ENCODE peak calls at places on chromosomes 16 and 17, in ten cellular contexts. G is tibial artery; I is RCC 7860; O is activated naive CD4-positive, alpha-beta T cell treated with anti-CD3 and anti-CD28 coated beads for 36 hours; T is activated CD8-positive, alpha-beta memory T cell treated with anti-CD3 and anti-CD28 coated beads for 1 hour; P is astrocyte of the cerebellum; Q is stimulated activated CD4-positive, alpha-beta T cell treated with anti-CD3 and anti-CD28 coated beads, Interleukin-1b, Interleukin-23, amount 100 ng/mL, for 1 hour; U is fibroblast of lung; D is lung microvascular endothelial cell; F is WERI-Rb-1. X is an unnamed sample.

GRCh38 chr17:57781386-57782050 is 36.4 kb upstream of the CCDC182 start:
- DNase-seq in G (no peak), I (no peak), O (no peak), T (no peak), P (no peak), Q (no peak), U (no peak), D (no peak), F (no peak), X (no peak)

GRCh38 chr17:77504652-77505459 is 364.1 kb downstream of the SEC14L1 start:
- DNase-seq in G (peak; percentile 49), I (no peak), O (no peak), T (no peak), P (no peak), Q (no peak), U (no peak), D (no peak), F (peak; percentile 5), X (no peak)

GRCh38 chr17:63476857-63477470 is at the start of gene ACE:
- DNase-seq in G (no peak), I (no peak), O (peak; percentile 36), T (no peak), P (no peak), Q (no peak), U (no peak), D (peak; percentile 66), F (peak; percentile 90), X (peak; percentile 57)

GRCh38 chr17:50948711-50949110 is 82.6 kb upstream of the TOB1 start:
- DNase-seq in G (peak; percentile 64), I (no peak), O (peak; percentile 1), T (no peak), P (no peak), Q (no peak), U (no peak), D (no peak), F (no peak), X (no peak)

GRCh38 chr17:71975998-71976649 is 144.7 kb upstream of the SOX9 start:
- DNase-seq in G (peak; percentile 98), I (peak; percentile 80), O (no peak), T (no peak), P (peak; percentile 95), Q (no peak), U (peak; percentile 98), D (no peak), F (no peak), X (no peak)

GRCh38 chr17:58193641-58194259 is 1.2 kb downstream of the EPX start:
- DNase-seq in G (no peak), I (no peak), O (no peak), T (no peak), P (no peak), Q (no peak), U (no peak), D (no peak), F (no peak), X (no peak)

GRCh38 chr17:27473748-27474609 is 17.7 kb downstream of the KSR1 start:
- DNase-seq in G (no peak), I (no peak), O (peak; percentile 94), T (peak; percentile 42), P (no peak), Q (peak; percentile 36), U (no peak), D (peak; percentile 58), F (peak; percentile 23), X (peak; percentile 92)

GRCh38 chr16:76963614-76964315 is 227.2 kb upstream of the MON1B start:
- DNase-seq in G (no peak), I (no peak), O (no peak), T (no peak), P (no peak), Q (no peak), U (no peak), D (no peak), F (no peak), X (peak; percentile 30)

GRCh38 chr17:79072544-79072943 is 2.1 kb upstream of the ENGASE start:
- DNase-seq in G (no peak), I (no peak), O (no peak), T (no peak), P (no peak), Q (no peak), U (no peak), D (no peak), F (no peak), X (no peak)

GRCh38 chr16:4511441-4512082 is 27.0 kb downstream of the CDIP1 start:
- DNase-seq in G (no peak), I (peak; percentile 13), O (peak; percentile 36), T (no peak), P (no peak), Q (no peak), U (peak; percentile 50), D (peak; percentile 71), F (peak; percentile 90), X (peak; percentile 28)

GRCh38 chr17:2709173-2709661 is 2.3 kb downstream of the CLUH start:
- DNase-seq in G (peak; percentile 83), I (no peak), O (no peak), T (no peak), P (no peak), Q (no peak), U (no peak), D (no peak), F (no peak), X (peak; percentile 83)

GRCh38 chr16:56411624-56412023 is 13.7 kb downstream of the AMFR start:
- DNase-seq in G (no peak), I (no peak), O (no peak), T (no peak), P (no peak), Q (no peak), U (no peak), D (no peak), F (no peak), X (no peak)

GRCh38 chr17:60641810-60642220 is 35.8 kb upstream of the BCAS3 start:
- DNase-seq in G (peak; percentile 74), I (peak; percentile 55), O (peak; percentile 74), T (peak; percentile 5), P (peak; percentile 64), Q (no peak), U (peak; percentile 90), D (peak; percentile 88), F (peak; percentile 82), X (peak; percentile 74)

GRCh38 chr16:57651344-57652333 is 16.5 kb upstream of the ADGRG3 start:
- DNase-seq in G (no peak), I (no peak), O (peak; percentile 23), T (no peak), P (no peak), Q (no peak), U (no peak), D (no peak), F (peak; percentile 54), X (peak; percentile 24)

GRCh38 chr16:89043636-89044393 is 49.8 kb upstream of the ACSF3 start:
- DNase-seq in G (no peak), I (no peak), O (no peak), T (no peak), P (no peak), Q (no peak), U (no peak), D (no peak), F (no peak), X (no peak)

GRCh38 chr16:19559242-19559910 is 3.9 kb downstream of the VPS35L start:
- DNase-seq in G (no peak), I (peak; percentile 49), O (peak; percentile 22), T (no peak), P (peak; percentile 48), Q (no peak), U (peak; percentile 81), D (peak; percentile 78), F (peak; percentile 16), X (peak; percentile 57)

GRCh38 chr16:20851601-20852000 is 45.3 kb downstream of the REXO5 start:
- DNase-seq in G (peak; percentile 93), I (peak; percentile 12), O (no peak), T (no peak), P (peak; percentile 87), Q (no peak), U (peak; percentile 97), D (peak; percentile 38), F (no peak), X (no peak)

GRCh38 chr16:578870-579405 is 9.2 kb downstream of the PIGQ start:
- DNase-seq in G (peak; percentile 78), I (peak; percentile 43), O (peak; percentile 74), T (peak; percentile 47), P (no peak), Q (peak; percentile 35), U (peak; percentile 69), D (peak; percentile 85), F (peak; percentile 86), X (peak; percentile 87)

GRCh38 chr17:47738178-47738577 is 5.1 kb downstream of the TBX21 start:
- DNase-seq in G (no peak), I (no peak), O (no peak), T (no peak), P (no peak), Q (no peak), U (no peak), D (no peak), F (no peak), X (no peak)

GRCh38 chr16:69424053-69424934 is at the start of gene CYB5B:
- DNase-seq in G (peak; percentile 96), I (peak; percentile 97), O (peak; percentile 99), T (peak; percentile 87), P (peak; percentile 98), Q (peak; percentile 86), U (peak; percentile 99), D (peak; percentile 90), F (peak; percentile 96), X (peak; percentile 99)

GRCh38 chr16:75251280-75252048 is at the start of gene BCAR1:
- DNase-seq in G (peak; percentile 94), I (peak; percentile 72), O (peak; percentile 22), T (no peak), P (no peak), Q (no peak), U (peak; percentile 92), D (peak; percentile 95), F (peak; percentile 92), X (peak; percentile 83)

GRCh38 chr17:42246515-42246914 is 29.7 kb downstream of the STAT5B start:
- DNase-seq in G (no peak), I (no peak), O (peak; percentile 41), T (no peak), P (no peak), Q (no peak), U (no peak), D (no peak), F (no peak), X (no peak)

GRCh38 chr17:30954046-30954805 is 16.6 kb upstream of the RNF135 start:
- DNase-seq in G (no peak), I (no peak), O (no peak), T (no peak), P (no peak), Q (no peak), U (no peak), D (no peak), F (no peak), X (no peak)

GRCh38 chr17:3635474-3636153 is 436 bp downstream of the SHPK start:
- DNase-seq in G (no peak), I (no peak), O (no peak), T (no peak), P (no peak), Q (peak; percentile 4), U (no peak), D (no peak), F (peak; percentile 26), X (peak; percentile 63)

GRCh38 chr17:17035490-17035889 is 6.8 kb upstream of the MPRIP start:
- DNase-seq in G (no peak), I (no peak), O (no peak), T (no peak), P (no peak), Q (no peak), U (no peak), D (no peak), F (no peak), X (no peak)

GRCh38 chr16:30748634-30749445 is 615 bp downstream of the PHKG2 start:
- DNase-seq in G (no peak), I (no peak), O (no peak), T (no peak), P (no peak), Q (no peak), U (peak; percentile 23), D (peak; percentile 34), F (peak; percentile 55), X (peak; percentile 65)

GRCh38 chr16:23500866-23501234 is 9.4 kb downstream of the GGA2 start:
- DNase-seq in G (no peak), I (no peak), O (no peak), T (no peak), P (no peak), Q (no peak), U (no peak), D (no peak), F (no peak), X (no peak)

GRCh38 chr17:77810536-77810935 is 148.0 kb upstream of the TNRC6C start:
- DNase-seq in G (peak; percentile 82), I (no peak), O (no peak), T (no peak), P (peak; percentile 86), Q (no peak), U (peak; percentile 77), D (peak; percentile 49), F (no peak), X (no peak)